ENCODE peak calls at places on chromosomes 13 and 19, in nine cellular contexts. W is A549, D is IMR-90, B is epithelial cell of esophagus, K is left ventricle myocardium inferior, Z is adrenal gland, R is body of pancreas, T is breast epithelium, P is brain microvascular endothelial cell. N is an unnamed sample.

GRCh38 chr13:18959996-18960395 is 221.6 kb downstream of the TUBA3C start:
- DNase-seq in B (no peak), P (no peak), D (no peak), W (no peak), K (no peak), T (no peak), R (no peak), Z (no peak), N (no peak)

GRCh38 chr19:55437410-55437809 is 5.7 kb downstream of the SHISA7 start:
- DNase-seq in T (peak), B (peak), K (peak), P (peak), Z (peak), W (peak), D (peak), R (peak), N (peak)

GRCh38 chr19:10402441-10403038 is 802 bp downstream of the CDC37 start:
- DNase-seq in W (no peak), T (no peak), K (peak), Z (peak), P (no peak), R (no peak), D (no peak), B (peak), N (no peak)

GRCh38 chr13:106961219-106961618 is 393.3 kb upstream of the ARGLU1 start:
- DNase-seq in P (no peak), R (no peak), D (no peak), W (no peak), T (no peak), B (no peak), K (no peak), Z (no peak), N (no peak)

GRCh38 chr19:38912600-38913514 is 871 bp upstream of the CCER2 start:
- DNase-seq in P (no peak), B (no peak), K (no peak), W (no peak), Z (no peak), T (no peak), R (no peak), D (no peak), N (no peak)

GRCh38 chr13:29901714-29902631 is 51.6 kb upstream of the UBL3 start:
- DNase-seq in K (peak), B (peak), R (peak), W (no peak), D (peak), Z (peak), T (no peak), P (peak), N (peak)

GRCh38 chr19:3577741-3578344 is 5.1 kb downstream of the HMG20B start:
- DNase-seq in Z (no peak), K (no peak), B (no peak), W (no peak), P (no peak), D (no peak), R (no peak), T (no peak), N (no peak)

GRCh38 chr19:28420731-28421550 is 792.0 kb downstream of the UQCRFS1 start:
- DNase-seq in W (no peak), Z (peak), P (no peak), T (no peak), K (no peak), R (no peak), B (no peak), D (no peak), N (no peak)

GRCh38 chr13:77207943-77208342 is 119.0 kb downstream of the MYCBP2 start:
- DNase-seq in B (peak), Z (no peak), P (peak), T (no peak), D (peak), R (no peak), W (no peak), K (no peak), N (peak)

GRCh38 chr13:87287721-87288120 is 383.4 kb upstream of the SLITRK5 start:
- DNase-seq in D (no peak), Z (no peak), T (no peak), W (no peak), B (no peak), K (no peak), P (no peak), R (no peak), N (no peak)

GRCh38 chr13:107322228-107322627 is 754.3 kb upstream of the ARGLU1 start:
- DNase-seq in K (no peak), P (no peak), B (peak), T (no peak), R (no peak), Z (no peak), D (no peak), W (no peak), N (no peak)

GRCh38 chr19:46821512-46822359 is 28.9 kb downstream of the AP2S1 start:
- DNase-seq in T (no peak), K (peak), B (no peak), W (no peak), P (no peak), R (no peak), Z (no peak), D (no peak), N (no peak)

GRCh38 chr13:108270442-108270841 is 924 bp downstream of the TNFSF13B start:
- DNase-seq in T (no peak), Z (no peak), B (no peak), K (no peak), P (no peak), W (no peak), R (no peak), D (no peak), N (no peak)

GRCh38 chr19:2567580-2567979 is 91.7 kb downstream of the GADD45B start:
- DNase-seq in R (peak), T (no peak), K (peak), D (no peak), B (no peak), P (no peak), W (no peak), Z (peak), N (no peak)

GRCh38 chr13:26300140-26300539 is 46.2 kb downstream of the CDK8 start:
- DNase-seq in W (no peak), Z (no peak), P (peak), K (no peak), R (no peak), B (peak), D (peak), T (no peak), N (peak)

GRCh38 chr19:58059681-58060080 is 599 bp downstream of the ZNF135 start:
- DNase-seq in B (no peak), Z (no peak), W (no peak), K (no peak), D (no peak), T (no peak), R (no peak), P (no peak), N (no peak)

GRCh38 chr13:84446972-84447700 is 564.9 kb upstream of the SLITRK1 start:
- DNase-seq in W (no peak), P (peak), B (peak), R (peak), K (no peak), T (no peak), D (no peak), Z (no peak), N (peak)

GRCh38 chr13:67298297-67298696 is 68.2 kb upstream of the PCDH9 start:
- DNase-seq in B (no peak), P (no peak), R (no peak), Z (no peak), D (peak), W (no peak), K (no peak), T (no peak), N (peak)

GRCh38 chr13:114153485-114154080 is 21.2 kb upstream of the RASA3 start:
- DNase-seq in W (no peak), T (no peak), P (no peak), Z (no peak), K (no peak), B (no peak), D (no peak), R (no peak), N (no peak)

GRCh38 chr13:114155320-114155719 is 22.9 kb upstream of the RASA3 start:
- DNase-seq in Z (no peak), B (no peak), R (no peak), P (no peak), D (no peak), T (no peak), W (no peak), K (no peak), N (no peak)

GRCh38 chr13:114154476-114154875 is 22.1 kb upstream of the RASA3 start:
- DNase-seq in Z (no peak), W (no peak), D (no peak), T (no peak), P (no peak), B (no peak), R (no peak), K (no peak), N (no peak)

GRCh38 chr13:114157869-114158495 is 21.1 kb upstream of the CFAP97D2 start:
- DNase-seq in Z (no peak), W (no peak), T (no peak), B (no peak), K (no peak), R (no peak), D (no peak), P (no peak), N (no peak)

DNA sequence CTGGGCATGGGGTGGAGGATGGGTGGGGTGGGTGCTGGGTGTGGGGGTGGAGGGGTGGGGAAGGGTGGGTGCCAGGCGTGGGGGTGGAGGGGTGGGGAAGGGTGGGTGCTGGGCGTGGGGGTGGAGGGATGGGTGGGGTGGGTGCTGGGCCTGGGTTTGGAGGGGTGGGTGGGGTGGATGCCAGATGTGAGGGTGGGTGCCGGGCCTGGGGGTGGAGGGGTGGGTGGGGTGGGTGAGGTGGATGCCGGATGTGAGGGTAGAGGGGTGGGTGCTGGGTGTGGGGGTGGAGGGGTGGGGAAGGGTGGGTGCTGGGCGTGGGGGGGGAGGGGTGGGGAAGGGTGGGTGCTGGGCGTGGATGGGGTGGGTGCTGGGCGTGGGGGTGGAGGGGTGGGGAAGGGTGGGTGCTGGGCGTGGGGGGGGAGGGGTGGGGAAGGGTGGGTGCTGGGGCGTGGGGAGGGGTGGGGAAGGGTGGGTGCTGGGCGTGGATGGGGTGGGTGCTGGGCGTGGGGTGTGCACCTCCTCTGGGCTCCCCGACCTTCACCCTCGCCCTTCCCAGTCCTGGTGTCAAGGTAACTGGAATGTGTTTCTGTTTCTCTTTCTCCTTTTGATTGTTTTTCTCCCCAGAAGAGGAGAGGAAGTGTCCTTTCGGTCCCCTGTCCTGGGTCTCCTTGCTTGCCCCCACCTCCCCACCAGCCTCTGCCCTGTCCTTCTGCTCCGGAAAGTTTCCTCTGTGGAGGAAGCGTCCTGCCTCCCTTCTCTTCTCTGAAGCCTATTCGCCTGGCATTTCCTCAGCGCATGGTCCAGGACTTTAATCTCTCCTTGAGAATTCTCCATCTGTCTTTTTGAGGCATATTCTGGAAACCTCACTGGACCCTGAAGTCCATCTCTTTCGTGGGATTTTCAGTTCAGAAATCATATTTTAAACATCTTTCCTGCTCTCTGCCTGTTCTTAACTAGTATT is 22.9 kb upstream of the CFAP97D2 start:
- DNase-seq in B (no peak), D (no peak), R (no peak), K (no peak), Z (no peak), P (no peak), W (no peak), T (no peak), N (no peak)
- TF ChIP-seq CTCF in B (no peak), D (no peak), R (no peak), K (no peak), Z (no peak), P (no peak), W (no peak), T (no peak), N (no peak)

GRCh38 chr13:79723462-79724116 is 242.6 kb downstream of the NDFIP2 start:
- DNase-seq in K (no peak), T (no peak), R (no peak), P (no peak), B (no peak), D (no peak), Z (no peak), W (no peak), N (no peak)
- H3K4me3 ChIP-seq in K (peak), T (no peak), R (no peak), P (no peak), B (no peak), D (no peak), Z (no peak), W (no peak), N (no peak)

DNA sequence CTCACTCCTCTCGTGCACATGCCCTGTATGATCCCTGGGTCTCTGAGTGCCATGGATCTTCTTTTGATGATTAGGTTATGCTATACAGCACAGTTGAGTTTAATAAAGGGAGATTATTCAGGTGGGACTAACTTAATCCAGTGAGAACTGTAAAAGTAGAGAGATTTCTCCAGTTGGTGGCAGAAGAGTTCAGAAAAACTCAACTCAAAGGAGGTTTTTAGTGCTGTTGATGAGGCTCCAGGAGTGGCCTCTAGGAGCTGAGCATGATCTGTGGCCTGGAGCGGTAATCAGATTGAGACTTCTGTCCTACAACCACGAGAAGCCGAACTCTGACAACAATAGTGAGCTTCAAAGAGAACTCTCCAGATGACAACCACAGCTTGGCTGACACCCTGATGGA is 413.5 kb downstream of the ZNF536 start:
- DNase-seq in B (no peak), R (no peak), D (no peak), T (no peak), K (no peak), Z (no peak), W (no peak), P (no peak), N (no peak)
- TF ChIP-seq CTCF in B (no peak), R (no peak), D (no peak), T (no peak), K (no peak), Z (no peak), W (no peak), P (no peak), N (no peak)

GRCh38 chr19:44305457-44305856 is 632 bp upstream of the ZNF235 start:
- DNase-seq in W (no peak), B (no peak), K (no peak), T (no peak), D (no peak), R (no peak), P (no peak), Z (no peak), N (no peak)
- H3K4me3 ChIP-seq in W (peak), B (peak), K (peak), T (peak), D (no peak), R (no peak), P (no peak), Z (peak), N (peak)

DNA sequence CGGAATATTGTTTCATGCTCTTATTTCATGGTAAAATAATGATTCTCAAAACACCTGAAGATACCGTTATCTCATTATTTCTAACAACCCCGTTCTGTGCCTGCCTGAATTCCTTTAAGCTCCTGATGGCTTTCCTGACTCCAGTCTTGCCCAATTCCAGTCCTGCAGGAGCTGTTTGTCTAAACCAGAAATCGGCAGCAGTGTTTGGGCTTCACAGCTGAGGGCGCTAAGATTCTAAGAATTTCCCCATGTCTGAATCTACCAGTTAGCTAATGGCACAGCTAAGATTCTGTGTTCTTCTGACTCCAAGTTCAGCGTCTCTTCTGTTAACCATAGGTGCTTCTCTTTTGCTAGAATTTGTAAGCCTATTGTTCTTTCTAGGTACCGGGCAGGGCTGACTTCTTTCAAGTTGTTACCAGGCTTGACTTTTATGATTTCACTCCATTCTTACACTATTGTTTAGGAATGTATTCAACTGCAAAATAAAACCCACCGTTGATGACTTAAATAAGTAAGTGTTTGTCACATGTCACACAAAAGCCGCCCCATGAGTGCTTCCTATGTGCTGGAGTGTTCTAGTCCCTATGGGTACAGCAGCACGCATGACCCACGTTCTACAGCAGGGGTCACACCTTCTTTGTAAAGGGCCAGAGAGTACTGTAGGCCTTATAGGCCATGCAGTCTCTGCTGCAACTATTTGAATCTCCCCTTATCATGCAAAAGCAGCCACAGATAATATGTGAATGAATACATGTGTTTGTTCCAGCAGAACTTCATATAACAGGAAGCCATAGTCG is 168.2 kb upstream of the RNF113B start:
- DNase-seq in P (no peak), B (no peak), Z (no peak), W (no peak), R (peak), T (no peak), K (no peak), D (no peak), N (no peak)
- TF ChIP-seq CTCF in P (peak), B (no peak), Z (no peak), W (no peak), R (no peak), T (no peak), K (no peak), D (no peak), N (no peak)

GRCh38 chr13:114065141-114065925 is 67.1 kb downstream of the RASA3 start:
- DNase-seq in B (peak), Z (peak), T (peak), K (peak), R (peak), P (peak), W (peak), D (peak), N (peak)

GRCh38 chr13:114062754-114063153 is 69.7 kb downstream of the RASA3 start:
- DNase-seq in W (no peak), B (no peak), R (no peak), T (no peak), K (no peak), P (no peak), D (no peak), Z (no peak), N (no peak)

GRCh38 chr13:114062341-114062740 is 70.1 kb downstream of the RASA3 start:
- DNase-seq in B (no peak), T (no peak), Z (no peak), R (no peak), P (no peak), D (no peak), K (no peak), W (no peak), N (no peak)

GRCh38 chr13:114064516-114065140 is 67.8 kb downstream of the RASA3 start:
- DNase-seq in Z (peak), T (no peak), W (no peak), B (peak), P (no peak), D (peak), K (peak), R (no peak), N (peak)

GRCh38 chr13:114063545-114064515 is 68.6 kb downstream of the RASA3 start:
- DNase-seq in W (no peak), B (peak), Z (peak), R (peak), K (peak), P (no peak), D (peak), T (no peak), N (peak)
- H3K4me3 ChIP-seq in W (peak), B (peak), Z (peak), R (no peak), K (peak), P (peak), D (peak), T (peak), N (peak)

GRCh38 chr19:23440791-23441190 is 45.5 kb upstream of the ZNF91 start:
- DNase-seq in P (no peak), R (no peak), K (no peak), W (peak), D (no peak), T (no peak), B (no peak), Z (no peak), N (no peak)

GRCh38 chr19:23437901-23438300 is 42.6 kb upstream of the ZNF91 start:
- DNase-seq in D (no peak), W (no peak), T (no peak), P (no peak), R (no peak), B (no peak), Z (no peak), K (no peak), N (no peak)

GRCh38 chr19:23436944-23437343 is 41.7 kb upstream of the ZNF91 start:
- DNase-seq in D (no peak), R (no peak), Z (no peak), K (no peak), W (peak), T (no peak), B (no peak), P (no peak), N (no peak)

GRCh38 chr19:23439623-23440022 is 44.4 kb upstream of the ZNF91 start:
- DNase-seq in W (no peak), B (no peak), P (no peak), D (no peak), T (no peak), Z (no peak), K (no peak), R (no peak), N (no peak)

GRCh38 chr19:23440207-23440606 is 44.9 kb upstream of the ZNF91 start:
- DNase-seq in K (no peak), R (no peak), D (no peak), B (no peak), Z (no peak), P (no peak), W (peak), T (no peak), N (no peak)
- TF ChIP-seq CTCF in K (no peak), R (no peak), D (peak), B (peak), Z (no peak), P (peak), W (no peak), T (no peak), N (no peak)

GRCh38 chr13:80707000-80707983 is 366.4 kb upstream of the SPRY2 start:
- DNase-seq in D (no peak), K (no peak), W (no peak), B (no peak), R (no peak), T (no peak), Z (no peak), P (no peak), N (no peak)

GRCh38 chr13:80706164-80706471 is 365.2 kb upstream of the SPRY2 start:
- DNase-seq in K (no peak), D (no peak), R (no peak), B (no peak), W (no peak), Z (no peak), T (no peak), P (no peak), N (no peak)

GRCh38 chr13:80704369-80704768 is 363.4 kb upstream of the SPRY2 start:
- DNase-seq in Z (no peak), P (no peak), T (no peak), K (no peak), R (no peak), W (no peak), B (no peak), D (no peak), N (no peak)

GRCh38 chr13:80705371-80706163 is 364.6 kb upstream of the SPRY2 start:
- DNase-seq in Z (no peak), D (no peak), K (no peak), R (no peak), T (no peak), B (no peak), P (no peak), W (no peak), N (no peak)
- H3K4me3 ChIP-seq in Z (no peak), D (no peak), K (no peak), R (no peak), T (no peak), B (no peak), P (no peak), W (no peak), N (no peak)

GRCh38 chr13:24670927-24671326 is 9.3 kb upstream of the ATP12A start:
- DNase-seq in W (peak), P (peak), K (no peak), B (no peak), D (no peak), Z (no peak), R (peak), T (no peak), N (no peak)
- TF ChIP-seq CTCF in W (no peak), P (peak), K (no peak), B (peak), D (peak), Z (no peak), R (no peak), T (no peak), N (peak)

N was measured in foreskin fibroblast.